ENCODE peak calls at places on chromosomes 11 and 22, in seven cellular contexts. J is IMR-90, G is A549, N is GM12878, F is HCT116, B is HepG2, W is H1. R is an unnamed sample.

GRCh38 chr11:84355911-84356310 is 1069.7 kb upstream of the CCDC90B start:
- DNase-seq in J (no peak), G (no peak), N (no peak), F (no peak), B (no peak), W (no peak), R (no peak)

GRCh38 chr22:29827091-29827490 is 11.0 kb downstream of the ASCC2 start:
- DNase-seq in J (no peak), G (no peak), N (no peak), F (no peak), B (no peak), W (no peak), R (no peak)

GRCh38 chr11:118846181-118846946 is 37.3 kb upstream of the CXCR5 start:
- DNase-seq in J (no peak), G (no peak), N (no peak), F (no peak), B (no peak), W (peak), R (peak)

GRCh38 chr11:46330154-46330886 is 16.9 kb upstream of the DGKZ start:
- DNase-seq in J (no peak), G (no peak), N (no peak), F (no peak), B (no peak), W (peak), R (no peak)

GRCh38 chr22:36439481-36440271 is 41.8 kb downstream of the TXN2 start:
- DNase-seq in J (peak), G (peak), N (no peak), F (no peak), B (peak), W (no peak), R (peak)

GRCh38 chr11:117969160-117969991 is 16.8 kb upstream of the IL10RA start:
- DNase-seq in J (no peak), G (no peak), N (no peak), F (no peak), B (no peak), W (peak), R (no peak)

GRCh38 chr11:68471360-68472340 is 11.1 kb downstream of the PPP6R3 start:
- DNase-seq in J (peak), G (no peak), N (peak), F (no peak), B (no peak), W (peak), R (no peak)

GRCh38 chr11:134562176-134562575 is 150.1 kb upstream of the B3GAT1 start:
- DNase-seq in J (no peak), G (no peak), N (no peak), F (no peak), B (no peak), W (peak), R (no peak)

GRCh38 chr11:17102447-17102846 is 25.0 kb upstream of the RPS13 start:
- DNase-seq in J (no peak), G (no peak), N (no peak), F (no peak), B (no peak), W (no peak), R (no peak)

GRCh38 chr11:61888043-61888442 is 3.3 kb downstream of the FADS3 start:
- DNase-seq in J (peak), G (no peak), N (no peak), F (no peak), B (no peak), W (no peak), R (no peak)

GRCh38 chr11:130179396-130180306 is 20.1 kb downstream of the ST14 start:
- DNase-seq in J (no peak), G (no peak), N (no peak), F (no peak), B (no peak), W (no peak), R (no peak)

GRCh38 chr11:27211370-27212127 is 151.5 kb downstream of the CCDC34 start:
- DNase-seq in J (no peak), G (no peak), N (no peak), F (peak), B (no peak), W (peak), R (peak)

GRCh38 chr11:27212248-27212780 is 150.7 kb downstream of the CCDC34 start:
- DNase-seq in J (no peak), G (no peak), N (no peak), F (no peak), B (no peak), W (peak), R (no peak)

GRCh38 chr11:27215471-27216267 is 147.3 kb downstream of the CCDC34 start:
- DNase-seq in J (no peak), G (no peak), N (no peak), F (no peak), B (no peak), W (peak), R (no peak)

GRCh38 chr11:27214713-27215112 is 148.3 kb downstream of the CCDC34 start:
- DNase-seq in J (no peak), G (no peak), N (no peak), F (no peak), B (no peak), W (peak), R (no peak)

DNA sequence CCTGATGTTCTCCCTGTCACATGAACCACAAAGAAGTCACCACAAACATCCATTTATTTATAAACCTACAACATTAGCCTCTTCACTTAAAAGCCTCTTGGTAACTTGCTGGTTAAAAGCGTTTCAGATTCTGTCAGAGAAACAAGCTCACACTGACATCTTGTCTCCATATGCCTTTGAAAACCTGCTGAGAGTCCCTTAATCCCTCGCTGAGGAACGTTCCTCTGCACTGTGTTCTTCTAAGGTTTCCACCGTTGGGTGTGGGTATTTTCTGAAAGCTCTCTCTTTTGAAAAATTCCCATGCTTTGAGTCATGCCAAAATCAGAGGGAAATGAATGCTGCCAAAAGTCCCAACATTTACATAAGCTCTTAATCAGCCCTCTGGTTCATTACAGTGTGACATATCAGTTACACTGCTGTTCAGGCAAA is 149.8 kb downstream of the CCDC34 start:
- DNase-seq in J (peak), G (no peak), N (peak), F (no peak), B (no peak), W (peak), R (no peak)
- TF ChIP-seq CEBPB in J (no peak), G (no peak), N (no peak), F (no peak), B (no peak), W (no peak), R (no peak)

GRCh38 chr11:14248577-14248976 is 110.4 kb downstream of the RRAS2 start:
- DNase-seq in J (no peak), G (no peak), N (no peak), F (no peak), B (no peak), W (no peak), R (no peak)
- TF ChIP-seq CTCF in J (no peak), G (no peak), N (no peak), F (no peak), B (no peak), W (peak), R (no peak)

DNA sequence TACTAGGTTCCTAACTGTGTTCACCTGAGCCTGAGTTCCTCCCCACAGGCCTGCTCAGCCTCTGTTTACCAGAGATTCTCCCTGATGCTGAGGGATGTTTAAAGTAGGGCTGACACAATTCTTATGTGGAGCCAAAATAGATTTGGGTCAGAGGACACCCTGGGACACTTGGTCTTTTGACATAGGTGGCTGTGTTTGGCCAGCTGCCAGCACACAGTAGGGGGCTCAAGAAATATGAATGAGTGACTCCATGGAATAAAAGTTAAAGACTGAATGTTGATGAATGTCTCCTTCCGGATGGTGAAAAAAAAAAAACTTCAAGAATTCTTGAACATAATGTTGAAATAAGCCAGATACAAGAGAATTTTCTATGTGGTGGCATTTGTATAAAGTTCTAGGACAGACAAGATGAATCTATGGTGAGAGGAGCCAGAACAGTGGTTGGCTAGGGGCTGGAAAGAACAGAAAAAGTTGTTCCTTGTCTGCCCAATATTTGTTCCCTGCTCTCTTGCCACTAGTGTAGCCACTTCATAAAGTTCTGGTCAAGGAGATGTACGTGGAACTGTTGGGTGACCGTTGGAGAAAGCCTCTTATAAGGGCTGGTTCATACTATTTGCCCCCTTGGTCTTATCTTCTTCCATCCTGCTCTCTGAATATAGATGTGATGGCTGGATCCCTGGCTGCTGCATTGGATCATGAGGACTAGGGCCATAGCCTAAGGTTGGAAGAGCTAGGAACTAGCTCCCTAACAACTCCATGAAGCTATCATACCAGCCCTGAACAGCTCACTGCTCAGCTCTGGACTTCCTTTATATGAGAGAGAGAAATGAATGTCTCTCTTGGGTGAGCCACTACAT is 40.3 kb upstream of the SMTN start:
- DNase-seq in J (no peak), G (no peak), N (no peak), F (no peak), B (no peak), W (no peak), R (no peak)
- TF ChIP-seq CEBPB in J (no peak), G (no peak), N (no peak), F (no peak), B (no peak), W (no peak), R (no peak)

DNA sequence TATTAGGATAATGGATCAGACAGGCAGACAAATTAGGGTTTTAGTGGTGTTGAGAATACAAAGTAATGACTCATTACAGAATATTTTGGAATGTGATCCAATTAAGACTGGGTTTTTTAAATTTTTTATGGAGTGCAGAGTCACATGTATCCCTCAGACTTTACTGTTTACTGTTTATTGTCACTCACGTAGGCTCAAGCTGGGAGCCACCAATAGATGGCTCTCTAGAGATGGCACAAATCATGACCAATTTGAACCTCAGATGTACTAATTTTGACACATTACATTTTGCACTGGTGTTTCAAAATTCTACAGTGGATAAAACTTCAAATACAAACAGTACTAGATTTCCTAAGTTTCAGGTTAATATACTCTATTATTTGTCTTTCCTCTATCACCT is 53.6 kb upstream of the ANO3 start:
- DNase-seq in J (no peak), G (no peak), N (no peak), F (no peak), B (no peak), W (no peak), R (no peak)
- TF ChIP-seq CTCF in J (no peak), G (no peak), N (no peak), F (no peak), B (no peak), W (no peak), R (no peak)

GRCh38 chr11:10208045-10208674 is 85.9 kb downstream of the SBF2 start:
- DNase-seq in J (peak), G (peak), N (peak), F (peak), B (peak), W (no peak), R (peak)
- TF ChIP-seq CEBPB in J (no peak), G (no peak), N (no peak), F (peak), B (no peak), W (no peak), R (no peak)

DNA sequence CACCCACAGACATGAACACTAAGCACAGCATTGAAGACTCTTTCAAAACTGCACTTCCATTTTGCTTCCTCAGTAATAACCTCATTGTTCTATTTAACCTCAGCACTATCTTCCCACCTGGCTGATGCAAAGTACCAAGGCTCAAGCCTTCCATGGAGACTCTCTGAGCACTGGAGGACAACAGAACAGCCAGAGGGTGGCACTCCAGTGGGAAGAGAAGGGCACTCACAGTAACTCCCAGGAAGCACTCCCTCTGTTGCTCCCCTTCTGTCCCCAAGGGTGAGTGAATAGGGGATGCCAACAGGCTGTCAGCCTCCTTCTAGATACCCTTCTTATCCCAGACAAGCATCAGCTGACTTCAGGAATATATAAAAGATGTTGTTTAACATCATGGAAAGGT is 3.5 kb downstream of the ME3 start:
- DNase-seq in J (no peak), G (no peak), N (no peak), F (no peak), B (no peak), W (no peak), R (no peak)
- TF ChIP-seq CTCF in J (no peak), G (no peak), N (no peak), F (peak), B (no peak), W (no peak), R (no peak)

DNA sequence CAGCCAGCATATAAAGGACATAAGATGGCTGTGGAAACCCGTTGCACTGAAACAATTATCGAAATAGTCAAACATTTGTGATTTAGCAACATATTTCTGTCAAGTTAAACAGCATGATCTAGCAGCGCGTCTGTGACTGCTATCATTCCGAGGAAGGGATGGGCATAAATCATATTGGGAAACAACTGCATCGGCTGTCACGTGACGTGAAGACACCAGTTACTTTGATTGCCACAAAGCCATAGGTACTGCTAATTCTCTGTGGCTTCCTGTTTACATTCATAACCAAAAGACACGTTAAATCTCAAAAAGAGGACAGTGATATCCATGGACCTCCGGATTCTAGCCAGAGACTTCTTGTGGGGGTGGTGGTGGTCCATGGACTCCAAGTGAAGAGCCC is 87.8 kb downstream of the CACNA1I start:
- DNase-seq in J (no peak), G (peak), N (no peak), F (no peak), B (no peak), W (no peak), R (no peak)
- TF ChIP-seq CEBPB in J (no peak), G (no peak), N (no peak), F (no peak), B (no peak), W (no peak), R (peak)

R was measured in K562.